ENCODE peak calls at places on chromosomes 7 and 10, in six cellular contexts. H, D, S, T, V and U are unnamed samples. For H3K4me1, the result is how much of the 10 kb centered on the place peaks cover.

GRCh38 chr10:74752371-74752990 is 73.9 kb upstream of the KAT6B start:
- DNase-seq in H (no peak), S (no peak), T (peak), V (no peak), D (no peak), U (no peak)

GRCh38 chr7:105205592-105206211 is 183.0 kb downstream of the SRPK2 start:
- DNase-seq in S (no peak), V (no peak), T (no peak), H (no peak), D (no peak), U (no peak)

GRCh38 chr7:75953918-75954317 is 39.0 kb downstream of the POR start:
- DNase-seq in D (no peak), V (no peak), T (no peak), H (no peak), S (no peak), U (no peak)

GRCh38 chr7:115015619-115016018 is 93.7 kb downstream of the MDFIC start:
- DNase-seq in V (peak), T (no peak), S (peak), D (peak), H (no peak), U (peak)

GRCh38 chr10:125105856-125106255 is 54.5 kb downstream of the CTBP2 start:
- DNase-seq in S (no peak), T (no peak), V (no peak), H (no peak), D (no peak), U (no peak)

GRCh38 chr7:151954866-151955820 is 1.1 kb upstream of the GALNTL5 start:
- DNase-seq in V (no peak), T (no peak), D (no peak), H (peak), S (no peak), U (peak)

GRCh38 chr10:123021517-123021916 is 12.7 kb downstream of the ACADSB start:
- DNase-seq in H (no peak), D (no peak), V (no peak), T (no peak), S (no peak), U (no peak)

GRCh38 chr7:151271699-151272355 is 23.3 kb upstream of the SMARCD3 start:
- DNase-seq in T (no peak), S (peak), V (peak), D (peak), H (no peak), U (peak)

GRCh38 chr7:132800522-132800921 is 224.3 kb upstream of the PLXNA4 start:
- DNase-seq in D (no peak), H (no peak), V (no peak), S (no peak), T (no peak), U (no peak)

GRCh38 chr7:148958061-148958460 is 70.2 kb downstream of the PDIA4 start:
- DNase-seq in H (no peak), T (no peak), D (peak), V (no peak), S (no peak), U (no peak)

GRCh38 chr7:44195901-44196300 is 4.9 kb upstream of the YKT6 start:
- DNase-seq in V (no peak), H (no peak), S (peak), T (no peak), D (no peak), U (no peak)

GRCh38 chr7:98687331-98687863 is 70.3 kb downstream of the NPTX2 start:
- DNase-seq in D (no peak), H (no peak), T (no peak), S (no peak), V (no peak), U (no peak)

GRCh38 chr10:104824378-104825006 is 183.4 kb downstream of the SORCS3 start:
- DNase-seq in V (no peak), S (no peak), H (peak), T (peak), D (no peak), U (peak)

GRCh38 chr10:11819027-11819426 is 4.1 kb upstream of the PROSER2 start:
- DNase-seq in S (no peak), T (no peak), H (no peak), D (peak), V (no peak), U (no peak)

GRCh38 chr7:117402109-117402508 is 25.2 kb downstream of the ASZ1 start:
- DNase-seq in D (peak), T (no peak), S (peak), V (no peak), H (no peak), U (peak)

GRCh38 chr7:2037301-2037804 is 195.4 kb downstream of the MAD1L1 start:
- DNase-seq in V (no peak), D (no peak), H (no peak), T (no peak), S (peak), U (no peak)

GRCh38 chr7:150476819-150477631 is 26.6 kb downstream of the GIMAP8 start:
- DNase-seq in V (no peak), H (no peak), D (no peak), S (no peak), T (no peak), U (no peak)

GRCh38 chr10:28939352-28940157 is 262.2 kb downstream of the BAMBI start:
- DNase-seq in S (peak), H (peak), V (peak), T (peak), D (peak), U (peak)

GRCh38 chr7:34357068-34357467 is 300.9 kb upstream of the NPSR1 start:
- DNase-seq in V (no peak), T (no peak), H (no peak), D (no peak), S (no peak), U (peak)

GRCh38 chr10:23099816-23100215 is 4.4 kb downstream of the MSRB2 start:
- DNase-seq in S (peak), V (no peak), H (no peak), D (no peak), T (no peak), U (peak)

GRCh38 chr10:12419279-12419847 is 70.0 kb downstream of the CAMK1D start:
- DNase-seq in V (peak), S (peak), D (no peak), H (no peak), T (no peak), U (no peak)

GRCh38 chr10:49053053-49053997 is 62.0 kb downstream of the VSTM4 start:
- DNase-seq in D (no peak), H (no peak), V (no peak), T (no peak), S (no peak), U (no peak)

GRCh38 chr7:71488308-71488707 is 356.4 kb downstream of the GALNT17 start:
- DNase-seq in D (no peak), T (peak), S (no peak), H (no peak), V (peak), U (no peak)

GRCh38 chr7:130902755-130903357 is 168.8 kb upstream of the KLF14 start:
- DNase-seq in S (peak), T (no peak), V (peak), H (no peak), D (no peak), U (no peak)
- H3K23ac ChIP-seq in S (peak), T (no peak), V (peak), H (no peak), D (no peak), U (no peak)

DNA sequence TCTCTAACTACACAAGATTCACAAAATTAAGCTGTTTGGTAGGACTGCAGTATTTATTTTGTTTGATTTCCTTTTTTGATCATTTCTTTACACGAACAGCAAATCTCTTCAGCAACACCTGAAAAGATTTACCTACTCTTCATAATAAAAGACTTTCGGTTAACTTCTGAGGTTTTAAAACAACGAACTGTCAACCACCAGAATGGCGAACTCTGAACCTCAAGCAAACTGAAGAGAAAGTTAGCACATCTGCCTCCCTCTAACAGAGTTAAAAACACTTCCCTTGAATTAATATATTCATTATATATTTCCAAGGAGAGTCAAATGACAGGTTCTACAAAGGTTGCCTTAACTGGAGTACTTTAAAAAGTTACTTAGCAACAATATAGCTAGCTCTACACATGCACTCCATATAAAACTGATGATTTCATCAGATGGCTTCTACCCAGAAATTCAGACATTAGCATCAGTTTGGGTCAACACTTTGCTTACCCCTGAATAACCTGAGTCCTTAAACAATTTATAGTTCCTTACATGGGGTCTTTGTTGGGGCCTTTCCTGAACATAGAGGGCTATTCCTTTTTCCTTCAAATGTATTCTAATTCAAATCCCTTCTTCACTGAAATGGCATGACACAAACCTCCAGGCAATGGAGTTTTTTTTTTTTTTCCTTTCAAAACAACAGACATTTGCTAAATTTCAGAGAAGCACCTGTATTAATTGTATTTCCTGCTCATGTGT is 118.3 kb downstream of the SEM1 start:
- DNase-seq in S (no peak), D (no peak), H (no peak), V (no peak), T (no peak), U (no peak)
- H2AK5ac ChIP-seq in S (no peak), D (no peak), H (no peak), V (no peak), T (no peak), U (no peak)

GRCh38 chr7:47657126-47657525 is 75.2 kb upstream of the TNS3 start:
- DNase-seq in H (no peak), T (no peak), D (no peak), S (no peak), V (no peak), U (no peak)
- H3K4me1 ChIP-seq in H (under half), T (under half), D (under half), S (under half), V (under half), U (under half)

GRCh38 chr10:107915277-107915634 is 750.8 kb upstream of the SORCS1 start:
- DNase-seq in T (no peak), S (no peak), H (no peak), V (peak), D (no peak), U (peak)
- H3K23ac ChIP-seq in T (no peak), S (no peak), H (no peak), V (peak), D (no peak), U (no peak)

GRCh38 chr10:133062085-133062484 is 25.6 kb upstream of the ADGRA1 start:
- DNase-seq in H (no peak), S (no peak), V (no peak), T (no peak), D (no peak), U (no peak)

GRCh38 chr10:133060881-133061280 is 26.8 kb upstream of the ADGRA1 start:
- DNase-seq in D (no peak), S (no peak), T (no peak), H (no peak), V (no peak), U (no peak)

GRCh38 chr10:133061296-133062038 is 26.3 kb upstream of the ADGRA1 start:
- DNase-seq in V (no peak), S (no peak), H (no peak), D (no peak), T (no peak), U (no peak)

GRCh38 chr10:133060466-133060865 is 27.3 kb upstream of the ADGRA1 start:
- DNase-seq in V (no peak), S (no peak), D (no peak), T (no peak), H (no peak), U (no peak)

GRCh38 chr10:133062635-133063034 is 25.1 kb upstream of the ADGRA1 start:
- DNase-seq in T (no peak), S (no peak), H (no peak), D (no peak), V (no peak), U (no peak)
- H2AK5ac ChIP-seq in T (no peak), S (no peak), H (no peak), D (no peak), V (no peak), U (no peak)

GRCh38 chr7:122307228-122307619 is 2.7 kb upstream of the FEZF1 start:
- DNase-seq in D (no peak), S (no peak), V (no peak), T (peak), H (no peak), U (peak)
- H3K4me1 ChIP-seq in D (under half), S (under half), V (under half), T (under half), H (under half), U (under half)

DNA sequence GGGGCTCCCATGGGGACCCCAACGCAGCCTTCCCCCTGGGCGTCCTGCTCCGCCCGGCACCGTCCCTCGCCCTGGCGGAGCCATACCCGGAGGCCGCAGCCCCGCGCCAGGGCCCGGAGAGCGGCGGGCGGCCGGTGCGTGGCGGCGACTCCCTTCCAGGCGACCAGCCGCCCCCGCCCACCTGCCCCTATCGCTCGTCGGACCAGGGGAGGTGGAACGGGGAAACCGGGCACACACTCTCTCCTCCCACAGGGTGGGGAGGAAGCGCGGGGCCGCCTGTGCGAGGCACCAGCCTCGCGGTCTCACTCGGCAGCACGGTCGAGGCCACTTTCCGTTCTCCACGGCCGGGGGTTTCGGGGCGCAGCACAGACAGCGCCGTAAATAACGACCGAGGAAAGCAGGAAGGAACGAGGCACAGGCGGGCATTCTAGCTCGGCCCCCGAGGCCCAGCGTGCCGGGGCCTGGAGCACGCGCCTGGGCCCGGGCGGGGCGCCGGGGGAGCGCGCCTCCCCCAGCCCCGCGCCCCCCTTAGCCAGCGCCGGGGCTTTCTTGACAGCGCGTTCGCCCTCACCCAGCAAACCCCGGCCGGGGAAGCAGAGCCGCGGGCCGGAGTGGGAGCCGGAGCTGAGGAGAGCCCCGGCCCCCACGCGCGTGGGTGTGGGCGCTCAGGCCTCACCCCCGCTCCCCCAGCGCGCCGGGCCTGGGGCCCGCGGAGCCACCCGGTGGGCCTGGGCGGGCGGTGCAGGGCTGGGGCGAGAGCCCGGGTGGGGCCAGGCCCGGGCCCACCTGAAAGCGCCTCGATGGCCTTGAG is 936 bp downstream of the IGF2BP3 start:
- DNase-seq in S (no peak), V (peak), H (no peak), T (no peak), D (peak), U (peak)
- H3K23ac ChIP-seq in S (peak), V (peak), H (peak), T (no peak), D (no peak), U (peak)